ENCODE peak calls at places on chromosomes 3 and 15, in four cellular contexts. G, I, Q and Y are unnamed samples.

GRCh38 chr3:25033407-25034029 is 394.5 kb upstream of the RARB start:
- DNase-seq in G (peak), I (no peak), Q (peak), Y (peak)

GRCh38 chr15:35194296-35194695 is 109.2 kb upstream of the NANOGP8 start:
- DNase-seq in G (no peak), I (no peak), Q (no peak), Y (no peak)

GRCh38 chr15:27730878-27731277 is 368.2 kb downstream of the OCA2 start:
- DNase-seq in G (no peak), I (no peak), Q (no peak), Y (no peak)

GRCh38 chr3:162390891-162391290 is 894.3 kb downstream of the OTOL1 start:
- DNase-seq in G (peak), I (no peak), Q (no peak), Y (no peak)

GRCh38 chr3:119018690-119019463 is 15.8 kb downstream of the IGSF11 start:
- DNase-seq in G (no peak), I (no peak), Q (no peak), Y (no peak)

GRCh38 chr15:63210151-63211051 is 21.0 kb downstream of the RAB8B start:
- DNase-seq in G (no peak), I (no peak), Q (no peak), Y (no peak)

GRCh38 chr3:15345608-15346137 is 13.3 kb upstream of the SH3BP5 start:
- DNase-seq in G (no peak), I (peak), Q (no peak), Y (no peak)

GRCh38 chr3:126557761-126558160 is 971 bp downstream of the C3orf22 start:
- DNase-seq in G (no peak), I (no peak), Q (no peak), Y (no peak)

GRCh38 chr15:74400313-74400850 is 32.9 kb upstream of the CYP11A1 start:
- DNase-seq in G (no peak), I (no peak), Q (no peak), Y (no peak)

DNA sequence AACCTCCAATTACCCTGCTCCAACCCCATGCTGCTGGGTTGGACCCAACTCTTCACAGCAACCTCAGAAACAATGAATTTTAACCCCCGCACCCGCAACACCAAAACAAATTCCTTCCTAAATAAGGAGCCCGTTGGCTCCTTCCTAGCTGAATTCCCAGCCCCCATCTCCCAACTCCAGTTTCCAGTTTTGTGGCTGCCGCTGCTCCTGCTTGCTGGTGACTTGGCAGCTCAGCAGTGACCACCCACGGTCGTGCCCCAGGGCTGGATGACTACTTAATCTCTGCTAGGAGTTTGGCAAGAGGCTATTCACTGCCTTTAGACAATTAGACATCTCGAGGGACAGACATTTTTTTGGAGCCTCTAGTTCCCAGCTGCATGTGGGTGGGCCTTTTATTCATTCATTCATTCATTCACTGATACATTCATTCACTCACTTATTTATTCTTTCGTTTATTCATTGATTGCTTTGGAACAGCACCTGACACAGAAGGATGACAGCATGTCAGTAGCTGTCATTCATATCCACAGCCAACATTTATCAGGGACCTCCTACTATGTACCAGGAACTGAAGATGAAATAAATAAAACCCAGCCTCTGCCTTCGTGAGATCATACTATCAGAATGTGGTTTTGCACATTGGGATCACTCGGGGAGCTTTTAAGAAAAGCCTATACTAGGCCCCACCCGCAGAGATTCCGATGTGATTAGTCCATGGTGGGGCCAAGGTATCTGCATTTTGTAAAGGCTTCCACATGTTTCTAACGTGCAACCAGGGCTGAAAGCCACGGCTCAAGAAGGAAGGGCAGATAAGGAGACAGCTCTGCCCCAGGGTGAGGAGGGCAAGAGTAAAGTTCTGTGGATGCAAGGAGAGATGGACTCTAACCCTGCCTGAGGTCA is 256.5 kb downstream of the SHQ1 start:
- DNase-seq in G (peak), I (no peak), Q (no peak), Y (no peak)
- H3K4me3 ChIP-seq in G (peak), I (no peak), Q (no peak), Y (no peak)

GRCh38 chr3:136730595-136731273 is 21.4 kb downstream of the STAG1 start:
- DNase-seq in G (no peak), I (peak), Q (no peak), Y (no peak)

GRCh38 chr3:136725468-136725867 is 26.7 kb downstream of the STAG1 start:
- DNase-seq in G (no peak), I (no peak), Q (no peak), Y (no peak)

GRCh38 chr3:136731274-136731884 is 20.8 kb downstream of the STAG1 start:
- DNase-seq in G (no peak), I (no peak), Q (no peak), Y (no peak)

GRCh38 chr3:136728918-136729317 is 23.3 kb downstream of the STAG1 start:
- DNase-seq in G (peak), I (no peak), Q (no peak), Y (no peak)

DNA sequence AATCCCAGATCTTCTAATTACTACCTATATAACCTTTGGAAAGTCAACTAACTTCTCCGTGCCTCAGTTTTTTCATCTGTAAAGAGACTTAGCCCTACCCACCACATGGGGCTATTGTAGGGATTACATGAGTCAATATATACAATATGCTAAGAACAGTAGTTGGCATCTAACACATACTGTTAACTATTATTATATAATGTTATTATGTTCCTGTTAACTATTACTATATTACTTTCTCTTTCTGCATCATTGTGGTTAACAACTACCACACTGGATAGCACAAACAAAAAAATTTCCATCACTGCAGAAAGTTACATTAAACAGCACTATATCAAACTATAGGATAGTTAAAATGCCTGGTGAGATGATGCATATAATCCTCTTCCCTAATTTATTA is 23.7 kb downstream of the STAG1 start:
- DNase-seq in G (no peak), I (no peak), Q (no peak), Y (no peak)
- H3K4me3 ChIP-seq in G (peak), I (no peak), Q (no peak), Y (no peak)

GRCh38 chr15:51103330-51103729 is 8.6 kb upstream of the TNFAIP8L3 start:
- DNase-seq in G (no peak), I (no peak), Q (no peak), Y (no peak)

GRCh38 chr15:51100785-51101489 is 6.2 kb upstream of the TNFAIP8L3 start:
- DNase-seq in G (no peak), I (no peak), Q (no peak), Y (no peak)

GRCh38 chr15:51107612-51108011 is 12.9 kb upstream of the TNFAIP8L3 start:
- DNase-seq in G (no peak), I (no peak), Q (no peak), Y (no peak)

GRCh38 chr15:51105430-51106016 is 10.8 kb upstream of the TNFAIP8L3 start:
- DNase-seq in G (no peak), I (no peak), Q (no peak), Y (no peak)

DNA sequence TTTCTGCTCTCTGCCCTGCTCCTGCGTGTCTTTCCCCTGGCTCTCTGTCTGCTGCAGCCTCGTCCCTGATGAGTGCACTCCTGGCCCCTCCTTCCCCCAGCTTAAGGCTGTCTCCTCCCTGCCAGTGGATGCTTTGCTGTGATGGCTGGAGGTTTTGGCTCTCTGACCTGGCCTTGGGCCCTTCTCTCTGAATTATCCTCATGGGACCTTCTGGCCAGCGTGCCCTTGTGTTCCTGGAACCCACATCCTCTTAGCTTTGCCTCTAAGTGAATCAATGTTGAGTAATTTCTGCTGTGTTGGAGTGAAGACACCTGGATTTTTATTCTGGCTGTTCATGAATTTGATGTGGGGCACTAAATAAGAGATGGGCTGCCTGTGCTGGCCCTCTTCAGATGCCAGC is 9.8 kb upstream of the TNFAIP8L3 start:
- DNase-seq in G (no peak), I (peak), Q (no peak), Y (no peak)
- H3K4me3 ChIP-seq in G (peak), I (no peak), Q (no peak), Y (no peak)

GRCh38 chr15:72825831-72826230 is 42.3 kb upstream of the ADPGK start:
- DNase-seq in G (no peak), I (no peak), Q (no peak), Y (no peak)
- H3K4me3 ChIP-seq in G (no peak), I (no peak), Q (no peak), Y (no peak)

DNA sequence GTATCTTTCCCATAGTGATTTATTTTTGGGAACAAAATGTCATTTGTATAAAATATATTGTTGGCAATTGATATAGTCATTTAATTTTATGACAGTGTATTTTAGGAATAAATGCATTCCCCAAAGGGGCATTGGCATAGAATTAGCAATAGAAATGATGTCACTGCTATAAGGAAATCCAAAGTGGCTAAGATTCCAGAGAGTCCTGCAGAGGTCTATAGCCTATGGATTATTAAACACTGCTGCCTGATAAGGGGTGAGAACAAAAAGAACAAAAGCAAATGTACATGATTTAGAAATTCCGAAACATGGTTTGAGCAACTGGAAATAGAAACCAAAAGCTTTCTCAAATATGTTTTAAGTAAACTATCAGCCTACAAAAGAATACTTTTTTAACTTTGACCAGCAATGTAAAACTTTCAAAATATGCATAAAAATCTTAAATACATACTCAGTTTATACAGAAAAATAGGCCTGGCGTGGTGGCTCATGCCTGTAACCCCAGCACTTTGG is 280.1 kb upstream of the RASGRP1 start:
- DNase-seq in G (peak), I (no peak), Q (no peak), Y (no peak)
- H3K4me3 ChIP-seq in G (no peak), I (no peak), Q (no peak), Y (no peak)

GRCh38 chr3:161028485-161029018 is 76.6 kb downstream of the B3GALNT1 start:
- DNase-seq in G (no peak), I (no peak), Q (no peak), Y (no peak)
- H3K4me3 ChIP-seq in G (no peak), I (no peak), Q (no peak), Y (no peak)

DNA sequence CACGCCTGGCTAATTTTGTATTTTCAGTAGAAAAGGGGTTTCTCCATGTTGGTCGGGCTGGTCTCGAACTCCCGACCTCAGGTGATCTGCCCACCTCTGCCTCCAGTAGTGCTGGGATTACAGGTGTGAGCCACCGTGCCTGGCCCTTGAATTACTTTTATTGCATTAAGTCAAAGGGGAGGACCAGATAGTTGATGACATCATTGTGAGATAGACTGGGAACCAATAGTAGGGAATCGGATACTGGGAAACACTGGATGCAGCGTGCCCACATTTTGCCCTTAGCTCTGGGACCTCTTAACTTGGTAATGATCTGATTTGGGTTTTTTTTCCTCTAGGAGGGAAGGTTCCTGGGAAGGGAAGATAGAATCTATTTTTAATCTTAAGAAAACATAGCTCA is 19.2 kb downstream of the DAG1 start:
- DNase-seq in G (no peak), I (no peak), Q (no peak), Y (no peak)
- H3K4me3 ChIP-seq in G (no peak), I (no peak), Q (no peak), Y (no peak)

DNA sequence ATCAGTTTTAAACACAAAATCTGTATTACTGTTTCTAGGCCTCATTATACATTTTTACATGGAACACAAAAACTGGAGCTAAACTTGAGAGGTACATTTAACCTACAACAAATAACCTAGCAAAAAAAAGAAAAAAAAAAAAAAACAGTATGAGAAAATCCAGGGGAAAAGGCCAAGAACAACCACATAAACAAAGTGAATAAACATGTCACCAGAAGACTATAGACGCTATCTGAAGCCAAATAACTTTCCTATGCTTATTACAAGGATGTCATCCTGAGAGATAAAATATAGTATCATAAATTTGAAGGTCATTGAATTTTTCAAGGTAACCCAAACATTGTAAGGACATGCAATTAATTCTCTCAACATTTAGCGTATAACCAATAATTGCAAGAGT is 911.6 kb downstream of the ROBO1 start:
- DNase-seq in G (no peak), I (no peak), Q (no peak), Y (no peak)
- H3K4me3 ChIP-seq in G (peak), I (no peak), Q (no peak), Y (no peak)

GRCh38 chr15:89575656-89576416 is 567 bp downstream of the TICRR start:
- DNase-seq in G (peak), I (no peak), Q (no peak), Y (no peak)

GRCh38 chr15:89575146-89575655 is at the start of gene TICRR:
- DNase-seq in G (peak), I (peak), Q (peak), Y (peak)

GRCh38 chr15:89576417-89576773 is 1.1 kb downstream of the TICRR start:
- DNase-seq in G (peak), I (no peak), Q (no peak), Y (no peak)

GRCh38 chr15:89577776-89578115 is 2.5 kb downstream of the TICRR start:
- DNase-seq in G (no peak), I (no peak), Q (no peak), Y (no peak)

DNA sequence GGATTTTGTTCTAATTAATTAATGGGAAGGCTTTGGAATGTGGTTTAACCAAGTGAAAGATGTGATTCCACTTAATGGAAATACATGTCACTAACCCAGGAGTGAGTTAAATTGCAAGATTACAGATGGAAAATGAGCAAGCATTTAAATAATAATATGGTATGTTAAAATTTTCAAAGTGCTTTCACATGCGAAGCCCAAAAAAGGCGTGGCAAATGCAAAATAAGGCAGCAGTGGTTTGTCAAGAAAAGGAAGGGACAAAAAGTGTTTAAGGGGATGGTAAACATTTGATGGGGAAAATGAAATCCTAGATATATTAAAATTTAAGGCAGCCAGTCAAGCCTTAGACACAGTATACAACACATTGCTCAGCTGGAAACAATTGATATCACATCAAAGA is 2.9 kb downstream of the TICRR start:
- DNase-seq in G (no peak), I (no peak), Q (no peak), Y (no peak)
- H3K4me3 ChIP-seq in G (no peak), I (no peak), Q (peak), Y (peak)

GRCh38 chr3:13014755-13015285 is 58.4 kb downstream of the IQSEC1 start:
- DNase-seq in G (no peak), I (no peak), Q (no peak), Y (no peak)
- H3K4me3 ChIP-seq in G (no peak), I (peak), Q (no peak), Y (no peak)